ENCODE peak calls at places on chromosome 11, in five cellular contexts. B is AG09309, Q is GM10248, Z is ovary, W is IMR-90. X is an unnamed sample.

GRCh38 chr11:116229581-116229980 is 543.2 kb downstream of the BUD13 start:
- DNase-seq in Z (no peak), W (no peak), B (no peak), Q (no peak), X (no peak)

GRCh38 chr11:7527029-7527428 is 13.2 kb downstream of the PPFIBP2 start:
- DNase-seq in Q (no peak), W (no peak), B (no peak), Z (no peak), X (peak)

GRCh38 chr11:31139479-31139878 is 230.1 kb downstream of the DCDC1 start:
- DNase-seq in W (no peak), Z (no peak), B (no peak), Q (no peak), X (no peak)

GRCh38 chr11:117090111-117090706 is 8.0 kb downstream of the SIK3 start:
- DNase-seq in Z (no peak), Q (no peak), W (no peak), B (no peak), X (no peak)

GRCh38 chr11:77196961-77197360 is 68.9 kb downstream of the MYO7A start:
- DNase-seq in W (no peak), B (no peak), Q (no peak), Z (no peak), X (no peak)

GRCh38 chr11:2419638-2420501 is 19.3 kb downstream of the TSSC4 start:
- DNase-seq in Z (peak), W (peak), B (peak), Q (peak), X (peak)

GRCh38 chr11:65516135-65516968 is 8.5 kb upstream of the SCYL1 start:
- DNase-seq in W (no peak), Z (no peak), B (no peak), Q (no peak), X (no peak)

GRCh38 chr11:128574576-128575011 is 12.8 kb downstream of the ETS1 start:
- DNase-seq in B (no peak), Z (no peak), W (peak), Q (no peak), X (no peak)

GRCh38 chr11:118715245-118715807 is 35.9 kb upstream of the TREH start:
- DNase-seq in W (no peak), Z (peak), Q (no peak), B (peak), X (no peak)

GRCh38 chr11:115437902-115438575 is 66.2 kb downstream of the CADM1 start:
- DNase-seq in W (no peak), Q (no peak), Z (no peak), B (no peak), X (no peak)

GRCh38 chr11:92827132-92827531 is 142.3 kb upstream of the MTNR1B start:
- DNase-seq in Q (no peak), B (no peak), Z (no peak), W (no peak), X (no peak)

GRCh38 chr11:1854949-1855885 is 2.3 kb downstream of the LSP1 start:
- DNase-seq in W (no peak), B (no peak), Q (peak), Z (no peak), X (peak)

GRCh38 chr11:2586091-2586792 is 113.6 kb downstream of the KCNQ1OT1 start:
- DNase-seq in W (no peak), B (no peak), Q (peak), Z (peak), X (no peak)

GRCh38 chr11:12951376-12951775 is 57.7 kb upstream of the RASSF10 start:
- DNase-seq in W (no peak), Z (no peak), Q (no peak), B (no peak), X (no peak)

DNA sequence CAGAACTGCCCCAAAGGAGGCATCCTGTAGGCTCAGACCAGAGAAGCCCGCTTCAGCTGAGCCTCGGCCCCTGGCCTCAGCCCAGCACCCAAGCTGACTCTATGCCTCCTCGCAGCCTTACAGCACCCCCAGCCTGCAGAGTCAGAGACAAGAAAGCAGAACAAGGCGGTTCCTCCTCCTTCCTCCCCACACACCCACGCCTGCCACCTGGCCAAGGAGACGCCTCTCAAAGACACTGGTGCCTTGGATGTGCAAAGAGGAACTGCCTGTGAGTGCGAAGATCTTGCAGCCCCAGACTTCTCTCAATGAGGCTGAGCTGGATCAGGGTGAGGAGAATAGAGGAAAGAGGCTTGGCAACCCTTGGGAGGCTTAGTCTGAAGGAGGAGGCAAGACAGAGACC is 60.2 kb downstream of the PDE2A start:
- DNase-seq in B (no peak), Q (peak), W (no peak), Z (no peak), X (peak)
- TF ChIP-seq CTCF in B (no peak), Q (no peak), W (no peak), Z (no peak), X (no peak)

GRCh38 chr11:106585061-106585460 is 433.2 kb downstream of the GUCY1A2 start:
- DNase-seq in W (peak), Z (no peak), Q (no peak), B (peak), X (no peak)
- TF ChIP-seq CTCF in W (peak), Z (no peak), Q (no peak), B (peak), X (no peak)

GRCh38 chr11:106278391-106278790 is 200.9 kb downstream of the AASDHPPT start:
- DNase-seq in W (no peak), Q (no peak), B (peak), Z (no peak), X (no peak)

GRCh38 chr11:106276126-106276525 is 198.7 kb downstream of the AASDHPPT start:
- DNase-seq in Q (no peak), B (no peak), W (peak), Z (no peak), X (no peak)

GRCh38 chr11:106275151-106275550 is 197.7 kb downstream of the AASDHPPT start:
- DNase-seq in Z (no peak), Q (no peak), B (no peak), W (no peak), X (no peak)

GRCh38 chr11:106280041-106280440 is 202.6 kb downstream of the AASDHPPT start:
- DNase-seq in Q (no peak), B (no peak), Z (no peak), W (no peak), X (no peak)

GRCh38 chr11:106276859-106277436 is 199.5 kb downstream of the AASDHPPT start:
- DNase-seq in B (no peak), W (peak), Z (no peak), Q (no peak), X (no peak)
- TF ChIP-seq CTCF in B (peak), W (peak), Z (no peak), Q (no peak), X (no peak)

DNA sequence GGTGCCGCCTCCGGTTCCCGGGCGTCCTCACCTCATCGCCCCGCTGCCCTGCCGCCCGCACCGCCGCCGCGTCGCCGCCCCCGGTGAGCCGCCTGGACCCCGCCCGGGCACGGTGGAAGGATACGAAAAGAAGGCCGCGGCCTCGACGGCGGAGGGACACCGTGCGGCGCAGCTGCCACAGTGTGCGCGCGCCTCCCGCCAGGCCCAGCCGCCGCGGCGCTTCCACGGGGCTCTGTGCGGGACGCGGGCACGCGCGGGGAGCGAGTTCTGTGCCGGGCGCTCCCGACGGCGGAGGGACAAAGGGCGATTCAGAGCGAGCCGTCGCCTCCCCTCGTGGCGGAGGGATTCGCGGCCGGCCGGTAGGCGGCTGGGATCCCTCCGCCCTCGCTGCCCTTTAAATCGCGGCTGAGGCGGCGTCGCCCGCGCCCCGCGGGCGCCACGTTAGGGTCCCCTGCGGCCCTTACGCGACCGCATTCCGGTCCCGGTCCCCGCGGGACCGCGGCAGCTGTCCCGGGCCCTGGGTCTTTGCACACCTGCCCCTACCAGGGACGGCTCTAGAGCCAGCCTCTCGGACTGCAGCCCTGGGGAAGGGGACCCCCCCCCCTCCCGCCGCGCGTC is 568 bp upstream of the KMT5B start:
- DNase-seq in W (peak), B (peak), Z (peak), Q (peak), X (peak)
- TF ChIP-seq CTCF in W (no peak), B (no peak), Z (peak), Q (no peak), X (no peak)

GRCh38 chr11:44466531-44467179 is 98.8 kb upstream of the CD82 start:
- DNase-seq in W (no peak), Z (no peak), Q (no peak), B (no peak), X (no peak)

GRCh38 chr11:44467931-44468330 is 97.5 kb upstream of the CD82 start:
- DNase-seq in Z (no peak), B (no peak), W (no peak), Q (no peak), X (no peak)

GRCh38 chr11:44467413-44467812 is 98.0 kb upstream of the CD82 start:
- DNase-seq in W (no peak), Q (no peak), B (no peak), Z (no peak), X (no peak)

GRCh38 chr11:44463751-44464150 is 101.7 kb upstream of the CD82 start:
- DNase-seq in Z (no peak), Q (no peak), W (no peak), B (no peak), X (no peak)

DNA sequence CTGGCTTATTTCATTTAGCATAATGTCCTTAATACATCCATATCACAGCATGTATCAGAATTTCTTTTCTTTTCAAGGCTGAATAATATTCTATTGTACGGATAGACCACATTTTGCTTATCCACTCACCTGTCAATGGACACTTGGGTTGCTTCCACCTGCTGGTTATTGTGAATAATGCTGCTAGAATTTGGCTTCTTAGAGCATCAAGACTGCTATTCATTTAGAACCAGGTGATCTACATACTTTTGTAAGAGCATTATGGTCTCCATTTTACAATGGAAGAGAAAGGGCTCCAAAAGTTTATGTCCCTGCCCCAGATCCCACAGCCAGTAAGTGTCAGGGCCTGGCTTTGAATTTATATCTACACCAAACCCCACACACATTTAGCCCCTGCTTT is 100.7 kb upstream of the CD82 start:
- DNase-seq in Z (no peak), W (no peak), B (no peak), Q (no peak), X (no peak)
- TF ChIP-seq CTCF in Z (no peak), W (no peak), B (peak), Q (no peak), X (no peak)

X was measured in activated CD8-positive, alpha-beta T cell treated with anti-CD3 and anti-CD28 coated beads for 36 hours.